ENCODE peak calls at places on chromosomes 3 and 15, in nine cellular contexts. S is posterior cingulate gyrus; M is NCI-H345; H is stimulated activated CD8-positive, alpha-beta memory T cell treated with anti-CD3 and anti-CD28 coated beads, Interleukin-4, amount 100 ng/mL, for 48 hours; T is hippocampal formation; U is OCI-M1; N is astrocyte; E is effector memory CD8-positive, alpha-beta T cell; O is NCI-H510A treated with DMSO at 0.1 percent for 48 hours. D is an unnamed sample.
A peak's percentile ranks its signal among the peaks of the same experiment; 100 is the strongest.

GRCh38 chr3:29236441-29236840 is 44.4 kb upstream of the RBMS3 start:
- DNase-seq in S (no peak), N (no peak), O (no peak), T (no peak), M (no peak), E (no peak), H (no peak), U (no peak), D (no peak)

GRCh38 chr15:68342351-68342750 is 64.8 kb downstream of the FEM1B start:
- DNase-seq in H (no peak), E (no peak), U (no peak), O (no peak), M (no peak), N (no peak), S (no peak), T (no peak), D (no peak)

GRCh38 chr3:46312996-46313395 is 40.9 kb upstream of the CCR2 start:
- DNase-seq in O (no peak), T (no peak), U (peak; percentile 78), E (no peak), M (no peak), N (no peak), S (no peak), H (no peak), D (no peak)

GRCh38 chr15:35243758-35244157 is 158.7 kb upstream of the NANOGP8 start:
- DNase-seq in T (no peak), E (no peak), U (no peak), S (no peak), O (no peak), H (no peak), M (no peak), N (no peak), D (no peak)

GRCh38 chr3:46909535-46910161 is 32.1 kb downstream of the PTH1R start:
- DNase-seq in H (peak; percentile 91), O (peak; percentile 79), M (peak; percentile 70), T (peak; percentile 59), E (peak; percentile 78), S (peak; percentile 96), U (peak; percentile 87), N (peak; percentile 55), D (peak; percentile 61)

GRCh38 chr15:81338422-81339007 is 14.6 kb upstream of the STARD5 start:
- DNase-seq in H (no peak), S (no peak), N (peak; percentile 96), T (no peak), O (no peak), M (no peak), E (no peak), U (no peak), D (no peak)

GRCh38 chr3:45226206-45226915 is at the start of gene TMEM158:
- DNase-seq in E (peak; percentile 29), S (peak; percentile 92), T (peak; percentile 37), H (peak; percentile 84), M (peak; percentile 81), O (peak; percentile 9), U (peak; percentile 54), N (peak; percentile 58), D (peak; percentile 69)

GRCh38 chr3:183295211-183295610 is 42.2 kb downstream of the B3GNT5 start:
- DNase-seq in T (no peak), H (no peak), U (peak; percentile 24), S (no peak), M (no peak), O (no peak), N (peak; percentile 84), E (no peak), D (no peak)

GRCh38 chr15:95972136-95972553 is 358.4 kb upstream of the NR2F2 start:
- DNase-seq in N (peak; percentile 84), H (no peak), O (no peak), M (no peak), E (no peak), T (no peak), S (no peak), U (peak; percentile 14), D (no peak)

GRCh38 chr3:126130081-126130855 is 46.3 kb upstream of the SLC41A3 start:
- DNase-seq in U (no peak), M (no peak), S (peak; percentile 70), N (no peak), E (no peak), T (no peak), H (no peak), O (no peak), D (no peak)

GRCh38 chr15:75156306-75157215 is 45.1 kb upstream of the C15orf39 start:
- DNase-seq in S (no peak), U (no peak), H (no peak), E (no peak), O (no peak), N (no peak), T (no peak), M (no peak), D (no peak)

GRCh38 chr15:29670266-29670665 is 152.0 kb downstream of the TJP1 start:
- DNase-seq in M (no peak), E (no peak), H (no peak), T (no peak), N (no peak), S (no peak), O (no peak), U (no peak), D (no peak)

GRCh38 chr15:55407631-55407948 is 569 bp downstream of the CCPG1 start:
- DNase-seq in O (peak; percentile 34), E (no peak), M (no peak), S (no peak), T (no peak), H (no peak), N (peak; percentile 18), U (peak; percentile 79), D (no peak)

GRCh38 chr15:78035319-78035718 is 42.2 kb downstream of the TBC1D2B start:
- DNase-seq in O (no peak), T (no peak), S (no peak), U (no peak), M (no peak), H (no peak), E (no peak), N (peak; percentile 10), D (no peak)

GRCh38 chr15:72338617-72339321 is 18.8 kb upstream of the CELF6 start:
- DNase-seq in N (peak; percentile 61), H (no peak), E (no peak), U (no peak), M (no peak), T (no peak), S (no peak), O (no peak), D (no peak)

GRCh38 chr3:194072097-194072428 is 63.9 kb upstream of the HES1 start:
- DNase-seq in E (no peak), O (no peak), U (no peak), S (no peak), M (no peak), H (no peak), T (no peak), N (peak; percentile 29), D (no peak)

GRCh38 chr3:49563040-49563578 is 8.8 kb downstream of the BSN start:
- DNase-seq in H (no peak), E (no peak), S (no peak), N (no peak), T (no peak), O (no peak), U (no peak), M (no peak), D (no peak)

GRCh38 chr3:130661116-130661515 is 85.5 kb downstream of the PIK3R4 start:
- DNase-seq in S (no peak), U (no peak), O (no peak), M (no peak), T (no peak), H (no peak), N (peak; percentile 35), E (no peak), D (no peak)

GRCh38 chr15:76345880-76346665 is 9.5 kb downstream of the ISL2 start:
- DNase-seq in H (peak; percentile 33), T (no peak), N (no peak), S (no peak), M (no peak), E (no peak), U (peak; percentile 18), O (no peak), D (no peak)

GRCh38 chr3:101926594-101927105 is 77.3 kb downstream of the NFKBIZ start:
- DNase-seq in T (no peak), E (no peak), O (no peak), S (no peak), N (peak; percentile 70), M (no peak), U (no peak), H (no peak), D (no peak)

GRCh38 chr15:29021901-29022300 is 136.1 kb downstream of the APBA2 start:
- DNase-seq in S (no peak), T (peak; percentile 54), E (no peak), N (peak; percentile 89), O (no peak), U (no peak), H (no peak), M (no peak), D (no peak)